ENCODE peak calls at places on chromosomes 6 and 20, in four cellular contexts. Q, U, B and D are unnamed samples.

GRCh38 chr20:35166242-35166830 is 5.5 kb upstream of the PROCR start:
- DNase-seq in Q (no peak), U (no peak), B (no peak), D (no peak)

GRCh38 chr20:36572701-36573102 is 695 bp upstream of the TGIF2 start:
- DNase-seq in Q (no peak), U (no peak), B (peak; percentile 79), D (peak; percentile 57)

GRCh38 chr6:18395851-18396187 is 8.7 kb downstream of the RNF144B start:
- DNase-seq in Q (no peak), U (no peak), B (peak; percentile 69), D (no peak)

GRCh38 chr6:50823130-50823920 is 4.7 kb downstream of the TFAP2B start:
- DNase-seq in Q (no peak), U (no peak), B (no peak), D (no peak)

GRCh38 chr6:15962449-15962764 is 166.5 kb upstream of the MYLIP start:
- DNase-seq in Q (no peak), U (no peak), B (peak; percentile 82), D (no peak)

GRCh38 chr20:51089840-51090239 is 66.9 kb upstream of the KCNG1 start:
- DNase-seq in Q (no peak), U (no peak), B (no peak), D (no peak)

GRCh38 chr20:48359692-48360337 is 468.0 kb downstream of the PREX1 start:
- DNase-seq in Q (no peak), U (no peak), B (no peak), D (no peak)

GRCh38 chr6:32852018-32852843 is 1.3 kb downstream of the TAP1 start:
- DNase-seq in Q (no peak), U (no peak), B (peak; percentile 57), D (no peak)

GRCh38 chr6:112149236-112149635 is 61.8 kb downstream of the FAM229B start:
- DNase-seq in Q (no peak), U (no peak), B (no peak), D (no peak)

GRCh38 chr6:128368213-128369000 is 152.0 kb downstream of the PTPRK start:
- DNase-seq in Q (no peak), U (no peak), B (peak; percentile 56), D (no peak)

GRCh38 chr20:8393356-8393755 is 261.3 kb downstream of the PLCB1 start:
- DNase-seq in Q (no peak), U (no peak), B (no peak), D (no peak)

GRCh38 chr6:3838992-3839867 is 9.9 kb upstream of the FAM50B start:
- DNase-seq in Q (no peak), U (no peak), B (peak; percentile 38), D (no peak)